ENCODE peak calls at places on chromosomes 5 and 9, in five cellular contexts. One of them, this sample, is unnamed.

GRCh38 chr5:88692979-88693932 is 189.7 kb downstream of the MEF2C start:
- DNase-seq in IMR-90: no peak
- DNase-seq in H1: no peak
- DNase-seq in H9: peak
- DNase-seq in neuronal stem cell: no peak
- DNase-seq in this sample: no peak

GRCh38 chr5:134223406-134224251 is 2.2 kb downstream of the PPP2CA start:
- DNase-seq in IMR-90: peak
- DNase-seq in H1: no peak
- DNase-seq in H9: no peak
- DNase-seq in neuronal stem cell: no peak
- DNase-seq in this sample: peak

GRCh38 chr9:117784996-117785395 is 80.8 kb downstream of the TLR4 start:
- DNase-seq in IMR-90: no peak
- DNase-seq in H1: no peak
- DNase-seq in H9: no peak
- DNase-seq in neuronal stem cell: no peak
- DNase-seq in this sample: no peak

GRCh38 chr5:38400365-38400764 is 142.0 kb downstream of the EGFLAM start:
- DNase-seq in IMR-90: no peak
- DNase-seq in H1: no peak
- DNase-seq in H9: no peak
- DNase-seq in neuronal stem cell: no peak
- DNase-seq in this sample: no peak

GRCh38 chr5:133797167-133797566 is 171.3 kb downstream of the C5orf15 start:
- DNase-seq in IMR-90: no peak
- DNase-seq in H1: no peak
- DNase-seq in H9: no peak
- DNase-seq in neuronal stem cell: no peak
- DNase-seq in this sample: no peak

GRCh38 chr5:149397530-149397929 is 18.4 kb upstream of the IL17B start:
- DNase-seq in IMR-90: peak
- DNase-seq in H1: no peak
- DNase-seq in H9: no peak
- DNase-seq in neuronal stem cell: no peak
- DNase-seq in this sample: peak

GRCh38 chr5:178699854-178700253 is 30.6 kb downstream of the ZNF354A start:
- DNase-seq in IMR-90: no peak
- DNase-seq in H1: no peak
- DNase-seq in H9: no peak
- DNase-seq in neuronal stem cell: no peak
- DNase-seq in this sample: no peak

GRCh38 chr5:74673011-74673790 is 11.8 kb upstream of the HEXB start:
- DNase-seq in IMR-90: peak
- DNase-seq in H1: no peak
- DNase-seq in H9: no peak
- DNase-seq in neuronal stem cell: no peak
- DNase-seq in this sample: peak

GRCh38 chr5:14440598-14441401 is 140.8 kb upstream of the OTULINL start:
- DNase-seq in IMR-90: peak
- DNase-seq in H1: no peak
- DNase-seq in H9: no peak
- DNase-seq in neuronal stem cell: peak
- DNase-seq in this sample: peak

GRCh38 chr5:67214713-67215591 is 18.4 kb upstream of the CD180 start:
- DNase-seq in IMR-90: no peak
- DNase-seq in H1: no peak
- DNase-seq in H9: no peak
- DNase-seq in neuronal stem cell: no peak
- DNase-seq in this sample: no peak

GRCh38 chr5:1317921-1318565 is 23.2 kb upstream of the TERT start:
- DNase-seq in IMR-90: no peak
- DNase-seq in H1: no peak
- DNase-seq in H9: peak
- DNase-seq in neuronal stem cell: no peak
- DNase-seq in this sample: no peak

GRCh38 chr5:116320486-116320885 is 235.7 kb downstream of the COMMD10 start:
- DNase-seq in IMR-90: peak
- DNase-seq in H1: no peak
- DNase-seq in H9: no peak
- DNase-seq in neuronal stem cell: no peak
- DNase-seq in this sample: peak

GRCh38 chr5:132498686-132499271 is 8.2 kb upstream of the IRF1 start:
- DNase-seq in IMR-90: peak
- DNase-seq in H1: no peak
- DNase-seq in H9: no peak
- DNase-seq in neuronal stem cell: no peak
- DNase-seq in this sample: no peak

GRCh38 chr5:64749385-64749784 is 19.1 kb downstream of the SREK1IP1 start:
- DNase-seq in IMR-90: no peak
- DNase-seq in H1: no peak
- DNase-seq in H9: no peak
- DNase-seq in neuronal stem cell: no peak
- DNase-seq in this sample: no peak

GRCh38 chr9:84070590-84070989 is 90.0 kb downstream of the RMI1 start:
- DNase-seq in IMR-90: no peak
- DNase-seq in H1: no peak
- DNase-seq in H9: no peak
- DNase-seq in neuronal stem cell: no peak
- DNase-seq in this sample: no peak

GRCh38 chr5:74772359-74772758 is 5.3 kb downstream of the NSA2 start:
- DNase-seq in IMR-90: peak
- DNase-seq in H1: no peak
- DNase-seq in H9: no peak
- DNase-seq in neuronal stem cell: no peak
- DNase-seq in this sample: peak

GRCh38 chr9:23288545-23288944 is 537.5 kb downstream of the ELAVL2 start:
- DNase-seq in IMR-90: no peak
- DNase-seq in H1: no peak
- DNase-seq in H9: no peak
- DNase-seq in neuronal stem cell: no peak
- DNase-seq in this sample: no peak

GRCh38 chr9:131609116-131609830 is 64.0 kb downstream of the PRRT1B start:
- DNase-seq in IMR-90: peak
- DNase-seq in H1: no peak
- DNase-seq in H9: no peak
- DNase-seq in neuronal stem cell: no peak
- DNase-seq in this sample: peak

GRCh38 chr5:81924467-81924866 is 47.4 kb upstream of the ATG10 start:
- DNase-seq in IMR-90: no peak
- DNase-seq in H1: no peak
- DNase-seq in H9: no peak
- DNase-seq in neuronal stem cell: no peak
- DNase-seq in this sample: no peak

GRCh38 chr5:127353761-127354160 is 63.2 kb downstream of the MEGF10 start:
- DNase-seq in IMR-90: no peak
- DNase-seq in H1: no peak
- DNase-seq in H9: no peak
- DNase-seq in neuronal stem cell: no peak
- DNase-seq in this sample: no peak

GRCh38 chr9:98796364-98797101 is at the start of gene ANKS6:
- DNase-seq in IMR-90: peak
- DNase-seq in H1: no peak
- DNase-seq in H9: peak
- DNase-seq in neuronal stem cell: peak
- DNase-seq in this sample: peak

GRCh38 chr9:125995706-125996105 is 248.5 kb downstream of the PBX3 start:
- DNase-seq in IMR-90: no peak
- DNase-seq in H1: no peak
- DNase-seq in H9: no peak
- DNase-seq in neuronal stem cell: no peak
- DNase-seq in this sample: no peak

GRCh38 chr9:112472996-112473395 is 13.6 kb upstream of the KIAA1958 start:
- DNase-seq in IMR-90: no peak
- DNase-seq in H1: no peak
- DNase-seq in H9: no peak
- DNase-seq in neuronal stem cell: no peak
- DNase-seq in this sample: no peak

GRCh38 chr9:112473986-112474385 is 12.6 kb upstream of the KIAA1958 start:
- DNase-seq in IMR-90: no peak
- DNase-seq in H1: no peak
- DNase-seq in H9: no peak
- DNase-seq in neuronal stem cell: no peak
- DNase-seq in this sample: no peak

GRCh38 chr9:112479221-112479620 is 7.4 kb upstream of the KIAA1958 start:
- DNase-seq in IMR-90: no peak
- DNase-seq in H1: no peak
- DNase-seq in H9: no peak
- DNase-seq in neuronal stem cell: no peak
- DNase-seq in this sample: no peak

GRCh38 chr9:112475318-112475717 is 11.3 kb upstream of the KIAA1958 start:
- DNase-seq in IMR-90: no peak
- DNase-seq in H1: no peak
- DNase-seq in H9: no peak
- DNase-seq in neuronal stem cell: no peak
- DNase-seq in this sample: no peak

GRCh38 chr9:112477330-112477729 is 9.3 kb upstream of the KIAA1958 start:
- DNase-seq in IMR-90: no peak
- DNase-seq in H1: no peak
- DNase-seq in H9: no peak
- DNase-seq in neuronal stem cell: no peak
- DNase-seq in this sample: no peak
- H2BK15ac ChIP-seq in IMR-90: no peak
- H2BK15ac ChIP-seq in H1: no peak
- H2BK15ac ChIP-seq in H9: no peak
- H2BK15ac ChIP-seq in neuronal stem cell: no peak
- H2BK15ac ChIP-seq in this sample: no peak

GRCh38 chr9:20685769-20686168 is 1.7 kb downstream of the FOCAD start:
- DNase-seq in IMR-90: no peak
- DNase-seq in H1: no peak
- DNase-seq in H9: no peak
- DNase-seq in neuronal stem cell: no peak
- DNase-seq in this sample: no peak

GRCh38 chr9:20684865-20685696 is 1.0 kb downstream of the FOCAD start:
- DNase-seq in IMR-90: peak
- DNase-seq in H1: no peak
- DNase-seq in H9: no peak
- DNase-seq in neuronal stem cell: no peak
- DNase-seq in this sample: peak

GRCh38 chr9:20681467-20681866 is 2.6 kb upstream of the FOCAD start:
- DNase-seq in IMR-90: no peak
- DNase-seq in H1: no peak
- DNase-seq in H9: no peak
- DNase-seq in neuronal stem cell: no peak
- DNase-seq in this sample: no peak

GRCh38 chr9:20683351-20684034 is 566 bp upstream of the FOCAD start:
- DNase-seq in IMR-90: peak
- DNase-seq in H1: no peak
- DNase-seq in H9: no peak
- DNase-seq in neuronal stem cell: no peak
- DNase-seq in this sample: peak

DNA sequence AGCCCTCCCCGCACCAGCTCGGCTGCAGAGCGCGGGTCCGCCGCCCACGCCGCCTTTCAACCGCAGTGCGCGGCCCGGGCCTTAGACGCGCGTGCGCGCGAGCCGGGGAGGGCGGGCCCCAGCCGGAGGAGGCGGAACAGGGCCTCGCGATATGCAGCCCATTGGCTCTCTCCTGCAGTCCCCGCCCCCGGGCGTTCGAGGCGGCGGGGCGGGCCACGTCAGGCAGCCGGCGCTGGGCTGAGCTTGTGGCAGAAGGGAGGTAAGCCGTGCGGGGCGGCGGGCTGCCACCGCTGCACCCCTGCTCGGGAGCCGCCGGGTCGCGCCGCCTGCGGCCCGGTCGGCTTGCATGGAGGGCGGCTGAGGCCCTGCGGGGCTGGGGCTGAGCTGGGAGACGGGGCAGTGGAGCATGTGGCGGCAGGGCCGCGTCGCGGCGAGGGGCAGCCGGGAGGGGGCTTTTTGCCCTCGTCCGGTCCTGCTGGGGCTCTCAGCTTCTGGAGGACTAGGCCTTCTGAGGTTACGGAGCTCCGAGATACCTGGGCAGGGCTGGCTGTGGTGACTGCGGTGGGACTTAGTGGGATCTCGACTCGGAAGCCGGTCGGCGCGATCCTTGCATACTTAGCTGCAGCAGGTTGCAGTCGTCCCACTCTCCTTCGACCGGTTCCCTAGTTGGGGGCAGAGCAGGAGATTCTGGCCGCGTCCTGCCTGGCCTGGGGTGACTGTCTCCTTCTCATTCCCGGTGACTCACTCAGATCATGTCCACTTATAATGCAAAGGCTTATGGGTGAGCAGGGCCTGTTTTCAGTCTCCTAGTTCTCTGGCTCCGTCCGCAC is at the start of gene FOCAD:
- DNase-seq in IMR-90: peak
- DNase-seq in H1: peak
- DNase-seq in H9: peak
- DNase-seq in neuronal stem cell: peak
- DNase-seq in this sample: peak
- H4K8ac ChIP-seq in IMR-90: no peak
- H4K8ac ChIP-seq in H1: peak
- H4K8ac ChIP-seq in H9: no peak
- H4K8ac ChIP-seq in neuronal stem cell: no peak
- H4K8ac ChIP-seq in this sample: peak

DNA sequence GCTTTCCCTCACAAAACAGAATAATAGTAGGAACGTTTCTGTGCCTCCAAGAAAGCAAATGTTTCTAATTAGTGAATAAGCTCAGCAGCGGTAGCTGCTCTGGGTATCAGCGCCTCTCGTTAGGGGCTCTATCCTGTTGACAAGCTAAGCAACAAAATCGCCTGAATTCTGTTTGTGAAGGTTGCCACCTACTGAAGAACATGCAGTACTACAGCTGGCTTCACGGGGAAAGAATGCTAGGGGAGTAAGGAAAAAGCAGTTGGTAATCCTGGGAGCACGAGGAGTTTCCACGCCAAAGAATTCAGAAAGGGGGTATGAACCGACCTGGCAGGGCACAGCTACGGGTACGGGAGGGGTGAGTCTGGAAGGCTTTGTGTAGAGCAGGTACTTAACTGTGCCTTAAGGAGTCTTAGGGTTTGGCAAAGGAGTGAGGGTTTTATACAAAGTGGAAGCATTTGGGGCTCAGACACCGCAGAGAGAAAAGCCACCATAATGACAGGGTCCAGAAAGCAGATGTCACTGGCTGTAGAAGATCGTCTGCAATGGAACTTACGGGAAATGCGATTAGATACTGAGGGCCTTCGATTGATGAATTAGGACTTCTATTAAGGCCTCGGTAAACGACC is 171.7 kb downstream of the TTC39B start:
- DNase-seq in IMR-90: peak
- DNase-seq in H1: no peak
- DNase-seq in H9: peak
- DNase-seq in neuronal stem cell: peak
- DNase-seq in this sample: peak
- H4K91ac ChIP-seq in IMR-90: no peak
- H4K91ac ChIP-seq in H1: peak
- H4K91ac ChIP-seq in H9: no peak
- H4K91ac ChIP-seq in neuronal stem cell: no peak
- H4K91ac ChIP-seq in this sample: peak

DNA sequence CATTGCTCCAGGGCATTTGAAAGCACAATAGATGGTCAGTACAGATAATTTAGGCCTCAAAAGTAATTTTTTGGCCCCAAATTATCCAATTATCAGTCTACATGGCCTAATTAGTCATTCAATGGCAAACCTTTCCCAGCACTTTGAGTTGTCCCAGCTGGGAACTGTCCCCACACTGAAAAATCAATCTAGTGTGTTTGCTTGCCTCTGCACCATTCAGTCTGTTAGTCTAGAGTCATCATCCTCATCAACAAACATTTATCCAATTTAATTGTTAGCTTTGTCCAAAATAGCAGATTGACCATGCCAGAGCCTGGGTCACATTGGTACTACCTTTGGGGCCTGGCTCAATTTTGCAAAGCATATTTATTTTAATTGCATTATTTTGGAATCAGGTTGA is 13.9 kb downstream of the NR4A3 start:
- DNase-seq in IMR-90: no peak
- DNase-seq in H1: no peak
- DNase-seq in H9: no peak
- DNase-seq in neuronal stem cell: no peak
- DNase-seq in this sample: no peak
- H2BK15ac ChIP-seq in IMR-90: no peak
- H2BK15ac ChIP-seq in H1: no peak
- H2BK15ac ChIP-seq in H9: no peak
- H2BK15ac ChIP-seq in neuronal stem cell: no peak
- H2BK15ac ChIP-seq in this sample: no peak